ENCODE peak calls at places on chromosomes 2 and 18, in ten cellular contexts. I is A549, T is neural progenitor cell, O is fibroblast of mammary gland, S is AG10803, J is HFF-Myc, N is cardiac fibroblast, A is dorsolateral prefrontal cortex, H is pancreas, Z is kidney. E is an unnamed sample.

GRCh38 chr2:217837001-217837491 is 165.7 kb downstream of the TNS1 start:
- DNase-seq in I (peak), T (peak), O (peak), S (peak), J (no peak), N (peak), A (peak), H (no peak), Z (peak), E (no peak)

GRCh38 chr2:235460548-235461047 is 33.2 kb upstream of the AGAP1 start:
- DNase-seq in I (no peak), T (no peak), O (no peak), S (no peak), J (no peak), N (no peak), A (no peak), H (no peak), Z (no peak), E (no peak)

GRCh38 chr2:144233226-144234114 is 286.4 kb downstream of the ZEB2 start:
- DNase-seq in I (no peak), T (no peak), O (no peak), S (no peak), J (no peak), N (no peak), A (no peak), H (no peak), Z (no peak), E (no peak)

GRCh38 chr2:201343559-201343958 is 13.6 kb downstream of the FLACC1 start:
- DNase-seq in I (no peak), T (peak), O (no peak), S (no peak), J (no peak), N (no peak), A (no peak), H (no peak), Z (no peak), E (no peak)

GRCh38 chr2:17171446-17172049 is 346.7 kb downstream of the RAD51AP2 start:
- DNase-seq in I (peak), T (peak), O (peak), S (peak), J (no peak), N (peak), A (peak), H (no peak), Z (no peak), E (peak)

GRCh38 chr2:177239934-177240600 is 24.5 kb downstream of the NFE2L2 start:
- DNase-seq in I (peak), T (no peak), O (peak), S (peak), J (peak), N (peak), A (no peak), H (no peak), Z (no peak), E (peak)

GRCh38 chr2:84701880-84702279 is 179.0 kb downstream of the TRABD2A start:
- DNase-seq in I (no peak), T (no peak), O (peak), S (peak), J (peak), N (peak), A (no peak), H (no peak), Z (no peak), E (peak)

GRCh38 chr2:187169108-187169713 is 278.8 kb downstream of the CALCRL start:
- DNase-seq in I (no peak), T (no peak), O (no peak), S (no peak), J (no peak), N (peak), A (no peak), H (no peak), Z (no peak), E (peak)

GRCh38 chr2:2318949-2319348 is 12.1 kb downstream of the MYT1L start:
- DNase-seq in I (no peak), T (no peak), O (no peak), S (no peak), J (no peak), N (no peak), A (no peak), H (no peak), Z (no peak), E (no peak)

GRCh38 chr2:242052421-242052820 is 182.9 kb downstream of the RTP5 start:
- DNase-seq in I (no peak), T (no peak), O (no peak), S (no peak), J (no peak), N (no peak), A (no peak), H (no peak), Z (no peak), E (no peak)

GRCh38 chr2:234492687-234493086 is 4.2 kb downstream of the ARL4C start:
- DNase-seq in I (no peak), T (no peak), O (no peak), S (no peak), J (no peak), N (no peak), A (no peak), H (no peak), Z (no peak), E (no peak)

GRCh38 chr2:64779117-64779690 is 125.5 kb upstream of the SERTAD2 start:
- DNase-seq in I (peak), T (no peak), O (peak), S (peak), J (no peak), N (peak), A (no peak), H (no peak), Z (no peak), E (peak)

GRCh38 chr2:3154694-3155093 is 222.9 kb downstream of the EIPR1 start:
- DNase-seq in I (no peak), T (no peak), O (no peak), S (no peak), J (no peak), N (no peak), A (no peak), H (no peak), Z (no peak), E (no peak)

GRCh38 chr2:18752022-18752493 is 162.7 kb upstream of the NT5C1B start:
- DNase-seq in I (peak), T (no peak), O (peak), S (peak), J (no peak), N (peak), A (no peak), H (no peak), Z (no peak), E (peak)

GRCh38 chr2:46236006-46236875 is 61.0 kb upstream of the EPAS1 start:
- DNase-seq in I (no peak), T (no peak), O (peak), S (no peak), J (no peak), N (no peak), A (no peak), H (no peak), Z (no peak), E (no peak)

GRCh38 chr2:240723851-240724250 is 32.2 kb downstream of the AQP12A start:
- DNase-seq in I (no peak), T (no peak), O (no peak), S (no peak), J (no peak), N (no peak), A (no peak), H (no peak), Z (no peak), E (no peak)

GRCh38 chr2:183597841-183598240 is 473.6 kb downstream of the NUP35 start:
- DNase-seq in I (no peak), T (no peak), O (no peak), S (no peak), J (no peak), N (no peak), A (no peak), H (no peak), Z (no peak), E (no peak)

GRCh38 chr2:22784586-22784985 is 600.4 kb upstream of the KLHL29 start:
- DNase-seq in I (no peak), T (peak), O (no peak), S (no peak), J (no peak), N (no peak), A (no peak), H (no peak), Z (no peak), E (no peak)

GRCh38 chr2:99775585-99775984 is 285.8 kb upstream of the REV1 start:
- DNase-seq in I (no peak), T (no peak), O (peak), S (peak), J (no peak), N (no peak), A (no peak), H (no peak), Z (no peak), E (no peak)

GRCh38 chr2:67400560-67401464 is 3.7 kb downstream of the ETAA1 start:
- DNase-seq in I (peak), T (no peak), O (peak), S (no peak), J (no peak), N (peak), A (no peak), H (no peak), Z (no peak), E (peak)

GRCh38 chr2:217947341-217948316 is 55.2 kb downstream of the TNS1 start:
- DNase-seq in I (no peak), T (no peak), O (no peak), S (no peak), J (no peak), N (no peak), A (peak), H (peak), Z (no peak), E (no peak)

GRCh38 chr18:37361223-37362157 is 204.1 kb downstream of the CELF4 start:
- DNase-seq in I (no peak), T (peak), O (no peak), S (no peak), J (no peak), N (no peak), A (no peak), H (no peak), Z (no peak), E (no peak)

GRCh38 chr2:23523651-23524260 is 138.8 kb downstream of the KLHL29 start:
- DNase-seq in I (no peak), T (no peak), O (peak), S (peak), J (no peak), N (peak), A (no peak), H (no peak), Z (no peak), E (no peak)

GRCh38 chr2:15120578-15120977 is 440.6 kb downstream of the NBAS start:
- DNase-seq in I (no peak), T (no peak), O (no peak), S (no peak), J (no peak), N (no peak), A (no peak), H (no peak), Z (no peak), E (no peak)

GRCh38 chr2:189829092-189829843 is 45.0 kb downstream of the PMS1 start:
- DNase-seq in I (no peak), T (no peak), O (peak), S (peak), J (no peak), N (no peak), A (no peak), H (no peak), Z (no peak), E (no peak)

GRCh38 chr18:76398295-76398694 is 96.7 kb downstream of the ZNF516 start:
- DNase-seq in I (no peak), T (no peak), O (peak), S (no peak), J (no peak), N (peak), A (no peak), H (no peak), Z (no peak), E (no peak)

GRCh38 chr18:58578835-58579560 is 49.9 kb downstream of the ALPK2 start:
- DNase-seq in I (peak), T (no peak), O (peak), S (peak), J (no peak), N (peak), A (no peak), H (no peak), Z (no peak), E (peak)

GRCh38 chr2:224954980-224955379 is 87.3 kb downstream of the DOCK10 start:
- DNase-seq in I (no peak), T (no peak), O (peak), S (no peak), J (no peak), N (no peak), A (no peak), H (no peak), Z (no peak), E (no peak)

GRCh38 chr18:74654637-74655036 is 57.0 kb downstream of the ZNF407 start:
- DNase-seq in I (peak), T (no peak), O (peak), S (peak), J (no peak), N (peak), A (no peak), H (no peak), Z (no peak), E (peak)

GRCh38 chr2:114659895-114660294 is 217.5 kb downstream of the DPP10 start:
- DNase-seq in I (no peak), T (no peak), O (no peak), S (no peak), J (no peak), N (no peak), A (no peak), H (no peak), Z (no peak), E (no peak)

GRCh38 chr18:65287642-65288041 is 463.2 kb upstream of the CDH7 start:
- DNase-seq in I (no peak), T (no peak), O (no peak), S (no peak), J (no peak), N (no peak), A (no peak), H (no peak), Z (no peak), E (no peak)

GRCh38 chr18:45777393-45777792 is 48.1 kb upstream of the SIGLEC15 start:
- DNase-seq in I (no peak), T (no peak), O (peak), S (peak), J (no peak), N (peak), A (no peak), H (no peak), Z (no peak), E (peak)

GRCh38 chr18:78611201-78611800 is 368.3 kb upstream of the SALL3 start:
- DNase-seq in I (no peak), T (no peak), O (no peak), S (no peak), J (no peak), N (no peak), A (no peak), H (no peak), Z (no peak), E (no peak)

GRCh38 chr2:135409436-135409835 is 121.6 kb downstream of the ZRANB3 start:
- DNase-seq in I (no peak), T (no peak), O (no peak), S (no peak), J (no peak), N (no peak), A (no peak), H (no peak), Z (no peak), E (no peak)

DNA sequence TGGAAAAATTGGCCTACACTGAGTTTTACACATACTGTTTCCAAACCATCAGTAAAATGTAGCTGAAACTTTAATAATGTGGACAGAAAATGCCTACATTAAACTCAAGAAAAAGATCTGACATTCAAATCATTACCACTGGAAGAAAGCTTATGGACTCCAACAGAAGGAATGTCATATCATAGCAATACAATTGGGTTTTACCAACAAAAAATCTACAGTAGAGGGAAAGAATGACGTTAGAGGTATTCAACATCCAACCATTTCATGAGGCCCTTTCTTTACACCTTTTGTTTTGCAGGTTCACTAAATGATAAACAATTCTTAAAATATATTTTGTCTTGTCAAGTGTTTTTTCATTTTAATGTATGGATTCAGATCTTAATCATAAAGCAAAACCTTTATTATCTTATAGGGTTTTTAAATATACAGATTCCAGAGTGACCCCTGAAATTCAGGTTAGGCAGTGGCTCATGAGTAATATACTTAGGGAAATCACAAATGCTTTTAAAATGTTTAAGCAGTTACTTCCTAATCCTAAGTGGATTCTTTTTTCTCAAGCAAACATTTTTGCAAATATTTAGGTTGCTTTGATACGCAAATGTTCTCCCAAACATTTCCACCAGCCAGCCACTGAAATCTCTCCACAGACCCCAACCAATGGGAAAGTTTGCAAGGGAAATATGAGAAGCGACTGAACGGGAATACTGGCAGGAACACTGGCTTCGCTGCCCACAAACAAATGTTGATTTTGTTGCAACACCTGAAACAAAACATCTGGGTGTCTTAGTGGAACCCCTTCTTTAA is 168.7 kb downstream of the TCF4 start:
- DNase-seq in I (no peak), T (peak), O (no peak), S (peak), J (no peak), N (peak), A (no peak), H (no peak), Z (no peak), E (no peak)
- H3K4me3 ChIP-seq in I (no peak), T (no peak), O (no peak), S (peak), J (peak), N (peak), A (peak), H (no peak), Z (no peak), E (no peak)

GRCh38 chr18:79680100-79680879 is 687 bp downstream of the CTDP1 start:
- DNase-seq in I (peak), T (peak), O (peak), S (peak), J (no peak), N (peak), A (no peak), H (peak), Z (peak), E (peak)

GRCh38 chr18:79680891-79681339 is 1.3 kb downstream of the CTDP1 start:
- DNase-seq in I (no peak), T (no peak), O (no peak), S (no peak), J (no peak), N (no peak), A (no peak), H (no peak), Z (peak), E (no peak)

GRCh38 chr18:79682896-79683625 is 3.5 kb downstream of the CTDP1 start:
- DNase-seq in I (no peak), T (no peak), O (no peak), S (no peak), J (no peak), N (no peak), A (no peak), H (no peak), Z (no peak), E (no peak)

GRCh38 chr18:79682481-79682880 is 2.9 kb downstream of the CTDP1 start:
- DNase-seq in I (no peak), T (no peak), O (no peak), S (no peak), J (no peak), N (no peak), A (no peak), H (no peak), Z (no peak), E (no peak)

DNA sequence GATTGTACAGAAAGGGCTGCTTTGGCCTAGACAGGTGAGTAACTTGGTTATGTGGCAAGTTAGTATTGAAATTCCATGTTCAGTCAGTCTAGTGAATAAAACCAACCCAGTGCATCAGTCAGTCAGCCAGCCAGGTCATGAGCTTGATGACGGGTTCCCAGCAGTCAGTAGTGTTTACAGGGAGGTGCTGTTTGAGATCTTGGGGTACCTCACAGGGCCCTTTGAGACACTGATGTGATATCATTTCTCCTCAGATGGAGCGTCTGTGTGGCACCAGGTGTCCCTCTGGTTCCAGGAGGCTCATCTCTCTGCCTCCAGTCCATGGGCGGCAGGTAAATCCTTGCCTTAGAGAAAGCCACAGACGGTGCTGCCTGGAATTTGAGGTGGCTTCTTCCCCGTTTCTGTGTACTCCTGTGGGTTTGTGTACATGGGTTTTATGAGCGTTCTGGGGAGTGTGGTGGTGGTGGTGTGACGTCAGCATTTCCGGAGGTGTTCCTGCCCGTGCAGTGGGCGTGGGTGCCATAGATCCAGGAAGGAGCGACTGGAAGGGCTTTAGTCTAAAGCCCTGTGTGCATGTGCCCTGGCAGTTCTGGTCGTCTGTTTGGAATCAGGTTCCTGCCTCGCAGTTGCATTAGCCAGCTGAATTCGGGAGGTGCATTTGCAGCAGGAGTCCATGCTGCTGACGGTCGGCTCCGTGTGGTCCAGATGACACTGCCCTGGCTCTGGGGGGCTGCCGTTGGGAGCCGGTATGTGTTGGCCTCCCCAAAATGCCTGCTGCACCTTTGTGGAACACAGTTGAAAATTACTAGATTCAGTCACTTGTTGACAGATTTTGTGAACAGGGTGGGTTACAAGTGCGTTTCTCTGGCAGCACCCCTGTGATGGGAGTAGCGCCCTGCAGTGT is 2.1 kb downstream of the CTDP1 start:
- DNase-seq in I (no peak), T (no peak), O (no peak), S (no peak), J (no peak), N (no peak), A (no peak), H (no peak), Z (no peak), E (peak)
- TF ChIP-seq CTCF in I (no peak), T (no peak), O (no peak), S (no peak), J (no peak), N (no peak), A (no peak), H (no peak), Z (no peak), E (no peak)

GRCh38 chr2:229268626-229269025 is 2.5 kb downstream of the PID1 start:
- DNase-seq in I (peak), T (no peak), O (no peak), S (peak), J (no peak), N (no peak), A (no peak), H (no peak), Z (no peak), E (peak)

GRCh38 chr2:229269146-229269545 is 1.9 kb downstream of the PID1 start:
- DNase-seq in I (no peak), T (no peak), O (no peak), S (no peak), J (no peak), N (no peak), A (no peak), H (no peak), Z (no peak), E (no peak)

GRCh38 chr2:229261599-229261998 is 9.5 kb downstream of the PID1 start:
- DNase-seq in I (no peak), T (no peak), O (no peak), S (no peak), J (no peak), N (no peak), A (no peak), H (no peak), Z (no peak), E (no peak)

GRCh38 chr2:229269986-229270385 is 1.1 kb downstream of the PID1 start:
- DNase-seq in I (no peak), T (no peak), O (no peak), S (peak), J (no peak), N (no peak), A (no peak), H (no peak), Z (no peak), E (peak)

GRCh38 chr2:229265727-229266126 is 5.4 kb downstream of the PID1 start:
- DNase-seq in I (no peak), T (no peak), O (no peak), S (no peak), J (no peak), N (no peak), A (no peak), H (no peak), Z (no peak), E (no peak)
- H3K4me3 ChIP-seq in I (no peak), T (no peak), O (no peak), S (no peak), J (no peak), N (no peak), A (no peak), H (no peak), Z (no peak), E (no peak)

DNA sequence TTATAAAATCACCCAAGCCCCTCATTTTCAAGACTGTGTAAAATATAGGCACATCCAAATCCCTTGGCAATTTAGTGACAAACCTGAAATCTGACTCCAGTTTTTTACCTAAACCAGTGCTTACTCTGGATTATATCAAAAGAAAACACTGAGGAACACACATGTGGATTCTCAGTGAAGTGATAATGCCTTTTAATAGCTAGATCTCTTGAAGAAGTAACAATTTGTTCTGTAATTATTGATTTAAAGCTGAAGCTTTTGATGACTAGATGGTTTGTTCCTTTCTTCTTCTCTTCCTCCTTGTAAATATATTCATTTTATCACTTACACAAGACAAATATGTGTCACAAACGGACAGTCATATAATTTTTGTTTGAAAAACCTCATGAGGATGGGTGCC is 894.6 kb downstream of the DCC start:
- DNase-seq in I (no peak), T (no peak), O (no peak), S (no peak), J (no peak), N (no peak), A (no peak), H (no peak), Z (no peak), E (no peak)
- TF ChIP-seq CTCF in I (no peak), T (no peak), O (no peak), S (no peak), J (no peak), N (no peak), A (no peak), H (no peak), Z (no peak), E (no peak)